ENCODE peak calls at places on chromosomes 7 and 10, in six cellular contexts. V, R, A, W, Q and N are unnamed samples.

GRCh38 chr7:41656357-41656756 is 46.5 kb downstream of the INHBA start:
- DNase-seq in V (no peak), R (no peak), A (no peak), W (peak), Q (peak), N (no peak)

GRCh38 chr10:34109952-34110702 is 705.0 kb downstream of the PARD3 start:
- DNase-seq in V (no peak), R (no peak), A (no peak), W (no peak), Q (no peak), N (no peak)

GRCh38 chr7:29289156-29290021 is 94.8 kb downstream of the CHN2 start:
- DNase-seq in V (no peak), R (no peak), A (no peak), W (peak), Q (peak), N (no peak)

GRCh38 chr7:17844514-17845196 is 95.6 kb downstream of the SNX13 start:
- DNase-seq in V (no peak), R (no peak), A (no peak), W (no peak), Q (no peak), N (no peak)

GRCh38 chr7:26100940-26101339 is 51.1 kb upstream of the NFE2L3 start:
- DNase-seq in V (peak), R (no peak), A (no peak), W (no peak), Q (peak), N (no peak)

GRCh38 chr7:70703785-70704184 is 428.2 kb upstream of the GALNT17 start:
- DNase-seq in V (no peak), R (no peak), A (no peak), W (no peak), Q (no peak), N (no peak)

GRCh38 chr7:107118109-107118900 is 50.5 kb upstream of the HBP1 start:
- DNase-seq in V (no peak), R (no peak), A (no peak), W (peak), Q (peak), N (no peak)

GRCh38 chr7:106346678-106347217 is 62.0 kb upstream of the NAMPT start:
- DNase-seq in V (no peak), R (peak), A (peak), W (peak), Q (no peak), N (no peak)

GRCh38 chr7:20330797-20331230 is at the start of gene ITGB8:
- DNase-seq in V (no peak), R (peak), A (no peak), W (no peak), Q (no peak), N (peak)

GRCh38 chr10:121165276-121165675 is 314.1 kb downstream of the WDR11 start:
- DNase-seq in V (no peak), R (no peak), A (no peak), W (no peak), Q (no peak), N (no peak)

GRCh38 chr7:151082151-151083070 is 882 bp downstream of the TMUB1 start:
- DNase-seq in V (no peak), R (no peak), A (no peak), W (no peak), Q (no peak), N (peak)

GRCh38 chr10:113103131-113103830 is 153.2 kb downstream of the TCF7L2 start:
- DNase-seq in V (no peak), R (no peak), A (no peak), W (peak), Q (no peak), N (no peak)

GRCh38 chr7:116206141-116206540 is 4.2 kb upstream of the TES start:
- DNase-seq in V (no peak), R (no peak), A (no peak), W (no peak), Q (no peak), N (no peak)

GRCh38 chr7:41244246-41244645 is 458.6 kb downstream of the INHBA start:
- DNase-seq in V (no peak), R (no peak), A (no peak), W (no peak), Q (no peak), N (no peak)

GRCh38 chr10:114504769-114505579 is 100.7 kb upstream of the AFAP1L2 start:
- DNase-seq in V (no peak), R (peak), A (no peak), W (peak), Q (no peak), N (no peak)

GRCh38 chr10:62794306-62794705 is 10.2 kb upstream of the ADO start:
- DNase-seq in V (no peak), R (no peak), A (no peak), W (no peak), Q (no peak), N (no peak)

GRCh38 chr7:63925262-63925625 is 73.4 kb upstream of the ZNF722 start:
- DNase-seq in V (no peak), R (no peak), A (no peak), W (no peak), Q (no peak), N (peak)

GRCh38 chr10:22253578-22253882 is 35.7 kb upstream of the EBLN1 start:
- DNase-seq in V (peak), R (no peak), A (peak), W (no peak), Q (peak), N (peak)

GRCh38 chr7:46215987-46216567 is 295.0 kb upstream of the IGFBP3 start:
- DNase-seq in V (peak), R (peak), A (no peak), W (no peak), Q (no peak), N (no peak)

GRCh38 chr10:46033602-46034011 is 3.2 kb upstream of the NCOA4 start:
- DNase-seq in V (no peak), R (peak), A (no peak), W (peak), Q (no peak), N (no peak)

GRCh38 chr7:112207765-112208164 is 1.3 kb downstream of the ZNF277 start:
- DNase-seq in V (no peak), R (no peak), A (no peak), W (no peak), Q (no peak), N (no peak)

GRCh38 chr10:4511559-4511958 is 314.4 kb upstream of the AKR1E2 start:
- DNase-seq in V (no peak), R (no peak), A (no peak), W (no peak), Q (no peak), N (no peak)

GRCh38 chr10:131840788-131841118 is 60.1 kb upstream of the PPP2R2D start:
- DNase-seq in V (no peak), R (no peak), A (no peak), W (no peak), Q (no peak), N (no peak)

GRCh38 chr7:95205821-95206220 is 118.5 kb downstream of the PON1 start:
- DNase-seq in V (no peak), R (no peak), A (no peak), W (peak), Q (no peak), N (no peak)